ENCODE peak calls at places on chromosomes 5 and 9, in ten cellular contexts. J is uterus, Z is left ventricle myocardium inferior, K is colonic mucosa, D is A549, G is kidney, L is H9, H is fibroblast of lung, V is heart right ventricle, C is tibial nerve. W is an unnamed sample.

GRCh38 chr9:88532320-88532719 is 2.7 kb upstream of the NXNL2 start:
- DNase-seq in Z (peak; percentile 26), G (peak; percentile 79), H (peak; percentile 51), L (peak; percentile 90), C (no peak), V (no peak), K (no peak), D (peak; percentile 73), J (peak; percentile 77), W (no peak)

GRCh38 chr9:91825422-91825821 is 124.6 kb downstream of the ROR2 start:
- DNase-seq in J (peak; percentile 74), C (no peak), H (peak; percentile 78), V (no peak), K (no peak), G (no peak), Z (no peak), L (no peak), D (no peak), W (peak; percentile 70)

GRCh38 chr5:118614701-118615475 is 373.5 kb downstream of the DTWD2 start:
- DNase-seq in G (no peak), C (no peak), D (no peak), Z (no peak), H (peak; percentile 65), K (no peak), V (no peak), J (no peak), L (no peak), W (no peak)

GRCh38 chr5:66337827-66338226 is 193.7 kb downstream of the SREK1 start:
- DNase-seq in J (no peak), C (no peak), Z (no peak), K (no peak), D (no peak), V (no peak), H (no peak), G (no peak), L (no peak), W (no peak)

GRCh38 chr5:136666970-136667620 is 301.8 kb upstream of the TRPC7 start:
- DNase-seq in C (no peak), Z (no peak), K (no peak), D (no peak), G (no peak), J (no peak), L (peak; percentile 39), V (no peak), H (no peak), W (no peak)

GRCh38 chr9:107422189-107422802 is 67.3 kb downstream of the KLF4 start:
- DNase-seq in Z (peak; percentile 60), J (peak; percentile 45), G (peak; percentile 75), K (peak; percentile 86), H (peak; percentile 79), D (peak; percentile 58), V (peak; percentile 71), C (peak; percentile 44), L (peak; percentile 91), W (no peak)

GRCh38 chr9:121883281-121884056 is 209.6 kb downstream of the TTLL11 start:
- DNase-seq in L (no peak), D (no peak), V (no peak), G (no peak), C (no peak), K (no peak), H (no peak), J (no peak), Z (no peak), W (no peak)

GRCh38 chr9:77926314-77926959 is 105.2 kb downstream of the GNAQ start:
- DNase-seq in C (no peak), D (no peak), K (no peak), L (no peak), Z (no peak), J (no peak), G (no peak), H (peak; percentile 59), V (no peak), W (peak; percentile 61)

GRCh38 chr5:1385395-1386273 is 40.7 kb upstream of the CLPTM1L start:
- DNase-seq in Z (peak; percentile 87), C (peak; percentile 52), L (peak; percentile 89), G (peak; percentile 97), K (peak; percentile 95), D (peak; percentile 84), V (peak; percentile 79), J (peak; percentile 65), H (peak; percentile 38), W (no peak)

DNA sequence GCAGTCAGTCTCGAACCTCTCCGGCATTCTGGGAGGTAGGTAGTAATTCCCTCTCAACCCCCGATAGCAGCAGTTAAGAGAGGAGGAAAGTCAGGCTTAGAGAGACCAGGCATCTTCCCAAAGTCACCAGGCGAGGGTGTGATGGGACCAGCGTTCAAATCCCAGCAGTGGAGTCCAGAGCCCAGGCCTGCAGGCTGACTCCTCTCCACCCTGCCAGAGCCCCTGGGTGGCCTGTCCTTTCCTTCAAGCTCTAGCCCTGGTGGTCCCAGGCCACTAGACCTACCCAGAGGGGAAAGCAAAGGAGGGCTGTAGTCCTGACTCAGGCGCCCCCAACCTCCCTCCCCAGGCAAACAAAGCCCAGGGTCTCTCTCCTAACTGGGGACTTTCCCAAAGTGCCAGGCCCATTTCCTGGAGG is 4.2 kb upstream of the NR5A1 start:
- DNase-seq in H (no peak), C (no peak), L (peak; percentile 40), D (no peak), V (no peak), G (peak; percentile 59), K (no peak), Z (no peak), J (no peak), W (no peak)
- H3K4me1 ChIP-seq in H (no peaks in the 10 kb centered on the region), C (no peaks in the 10 kb centered on the region), L (no peaks in the 10 kb centered on the region), D (no peaks in the 10 kb centered on the region), V (peaks cover 16% of the 10 kb centered on the region), G (no peaks in the 10 kb centered on the region), K (no peaks in the 10 kb centered on the region), Z (peaks cover 16% of the 10 kb centered on the region), J (no peaks in the 10 kb centered on the region), W (no peaks in the 10 kb centered on the region)

GRCh38 chr9:96219615-96220257 is 82.2 kb downstream of the HSD17B3 start:
- DNase-seq in H (no peak), K (peak; percentile 39), Z (peak; percentile 39), C (no peak), L (peak; percentile 70), D (peak; percentile 31), V (peak; percentile 31), J (peak; percentile 64), G (peak; percentile 81), W (no peak)
- TF ChIP-seq CTCF in H (no peak), K (peak; percentile 47), Z (peak; percentile 74), C (peak; percentile 36), L (peak; percentile 91), D (peak; percentile 49), V (peak; percentile 83), J (peak; percentile 77), G (peak; percentile 66), W (peak; percentile 69)

GRCh38 chr5:179183481-179183880 is 123.3 kb downstream of the ZNF354C start:
- DNase-seq in H (no peak), C (no peak), Z (no peak), G (peak; percentile 54), V (no peak), K (no peak), J (no peak), D (no peak), L (no peak), W (no peak)

GRCh38 chr5:179182601-179183000 is 122.4 kb downstream of the ZNF354C start:
- DNase-seq in Z (no peak), C (no peak), G (peak; percentile 64), K (no peak), V (no peak), J (no peak), H (no peak), L (no peak), D (no peak), W (no peak)

GRCh38 chr5:179180061-179180460 is 119.9 kb downstream of the ZNF354C start:
- DNase-seq in J (no peak), D (no peak), Z (no peak), C (no peak), L (no peak), K (no peak), G (peak; percentile 20), V (no peak), H (peak; percentile 25), W (no peak)

GRCh38 chr5:179180921-179181645 is 120.9 kb downstream of the ZNF354C start:
- DNase-seq in J (no peak), H (no peak), Z (no peak), D (no peak), L (no peak), C (no peak), G (peak; percentile 53), V (no peak), K (no peak), W (no peak)

DNA sequence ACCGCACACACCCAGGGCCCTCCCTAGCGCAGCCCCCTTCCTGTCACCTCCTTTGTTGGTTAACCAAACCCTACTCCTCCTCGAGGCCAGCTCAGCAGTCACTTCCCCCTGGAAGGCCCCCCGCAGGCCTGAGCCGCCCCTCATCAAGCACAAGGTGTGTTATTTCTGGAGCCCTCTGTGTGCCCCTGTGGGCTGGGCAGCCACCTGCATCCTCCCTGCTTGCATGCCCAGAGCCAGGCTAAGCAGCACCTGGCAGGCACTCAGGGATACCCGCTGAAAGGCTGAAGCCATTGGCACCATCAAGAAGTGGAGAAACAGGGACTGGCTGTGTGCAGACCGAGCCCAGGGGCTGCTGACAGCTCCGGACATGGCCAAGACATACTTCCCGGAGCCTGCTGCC is 121.8 kb downstream of the ZNF354C start:
- DNase-seq in V (no peak), J (no peak), C (no peak), D (no peak), H (no peak), K (no peak), L (no peak), G (peak; percentile 56), Z (no peak), W (no peak)
- H3K27ac ChIP-seq in V (no peak overlapping the region), J (no peak overlapping the region), C (no peak overlapping the region), D (no peak overlapping the region), H (no peak overlapping the region), K (no peak overlapping the region), L (no peak overlapping the region), G (no peak overlapping the region), Z (no peak overlapping the region), W (no peak overlapping the region)

GRCh38 chr5:14158890-14159666 is 15.9 kb downstream of the TRIO start:
- DNase-seq in L (no peak), J (no peak), D (no peak), C (no peak), K (no peak), Z (no peak), G (no peak), V (no peak), H (no peak), W (no peak)

GRCh38 chr5:14156611-14157493 is 13.7 kb downstream of the TRIO start:
- DNase-seq in G (no peak), H (peak; percentile 99), C (no peak), K (no peak), J (no peak), D (peak; percentile 70), L (no peak), V (peak; percentile 69), Z (no peak), W (peak; percentile 96)

GRCh38 chr5:14155730-14156129 is 12.6 kb downstream of the TRIO start:
- DNase-seq in L (no peak), Z (no peak), H (no peak), C (no peak), G (no peak), D (no peak), K (no peak), V (no peak), J (no peak), W (no peak)

GRCh38 chr5:14155075-14155474 is 11.9 kb downstream of the TRIO start:
- DNase-seq in H (no peak), D (no peak), L (no peak), K (no peak), V (no peak), G (no peak), J (no peak), Z (no peak), C (no peak), W (no peak)

DNA sequence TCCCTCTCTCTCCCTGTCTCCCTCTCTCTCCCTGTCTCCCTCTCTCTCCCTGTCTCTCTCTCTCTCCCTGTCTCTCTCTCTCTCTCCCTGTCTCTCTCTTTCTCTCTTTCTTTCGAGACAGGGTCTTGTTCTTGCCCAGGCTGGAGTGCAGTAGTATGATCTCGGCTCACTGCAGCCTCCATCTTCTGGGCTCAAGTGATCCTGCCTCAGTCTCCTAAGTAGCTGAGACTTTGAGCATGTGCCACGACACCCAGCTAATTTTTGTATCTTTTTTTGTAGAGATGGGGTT is 14.3 kb downstream of the TRIO start:
- DNase-seq in Z (no peak), K (no peak), C (no peak), H (no peak), J (no peak), D (no peak), L (no peak), G (no peak), V (no peak), W (no peak)
- H3K4me1 ChIP-seq in Z (peaks cover 86% of the 10 kb centered on the region), K (peaks cover 19% of the 10 kb centered on the region), C (peaks cover 44% of the 10 kb centered on the region), H (peaks cover 46% of the 10 kb centered on the region), J (peaks cover 32% of the 10 kb centered on the region), D (peaks cover 93% of the 10 kb centered on the region), L (peaks cover 25% of the 10 kb centered on the region), G (peaks cover 29% of the 10 kb centered on the region), V (peaks cover 83% of the 10 kb centered on the region), W (peaks cover 50% of the 10 kb centered on the region)